ENCODE peak calls at places on chromosome 17, in seven cellular contexts. X is mucosa of gallbladder; B is A549; S is WTC11; E is naive thymus-derived CD4-positive, alpha-beta T cell; T is PC-9; I is stimulated activated CD8-positive, alpha-beta memory T cell treated with anti-CD3 and anti-CD28 coated beads, Interleukin-4, amount 100 ng/mL, for 24 hours. H is an unnamed sample.

GRCh38 chr17:56939869-56940484 is 20.9 kb downstream of the COIL start:
- DNase-seq in I (no peak), S (peak), T (peak), X (no peak), E (peak), B (peak), H (no peak)

GRCh38 chr17:77540531-77540930 is 399.8 kb downstream of the SEC14L1 start:
- DNase-seq in S (no peak), X (no peak), T (no peak), B (no peak), E (no peak), I (no peak), H (no peak)

GRCh38 chr17:68020451-68020779 is 15.1 kb upstream of the KPNA2 start:
- DNase-seq in S (no peak), E (no peak), X (no peak), B (no peak), T (no peak), I (no peak), H (peak)

GRCh38 chr17:82865996-82866395 is 26.2 kb upstream of the ZNF750 start:
- DNase-seq in I (no peak), T (no peak), E (no peak), X (no peak), B (no peak), S (no peak), H (no peak)

GRCh38 chr17:77622627-77623026 is 335.9 kb upstream of the TNRC6C start:
- DNase-seq in I (no peak), B (no peak), S (no peak), X (no peak), E (no peak), T (no peak), H (no peak)

GRCh38 chr17:7839890-7840260 is 5.9 kb downstream of the KDM6B start:
- DNase-seq in B (peak), T (no peak), X (no peak), E (no peak), S (no peak), I (no peak), H (no peak)

GRCh38 chr17:34598161-34598776 is 18.9 kb downstream of the TMEM132E start:
- DNase-seq in T (no peak), B (no peak), S (peak), I (no peak), E (no peak), X (no peak), H (no peak)

GRCh38 chr17:83194761-83195329 is 115.4 kb downstream of the METRNL start:
- DNase-seq in I (no peak), S (no peak), B (no peak), T (peak), X (no peak), E (no peak), H (peak)

GRCh38 chr17:40517286-40517662 is 15.9 kb upstream of the TNS4 start:
- DNase-seq in S (no peak), X (no peak), T (no peak), I (no peak), E (no peak), B (no peak), H (no peak)

GRCh38 chr17:77330602-77331081 is 189.9 kb downstream of the SEC14L1 start:
- DNase-seq in S (peak), E (no peak), I (no peak), T (no peak), B (no peak), X (no peak), H (no peak)

GRCh38 chr17:19409066-19409465 is 2.0 kb upstream of the RNF112 start:
- DNase-seq in I (no peak), T (no peak), X (no peak), B (no peak), E (no peak), S (no peak), H (no peak)

GRCh38 chr17:69809331-69809730 is 265.7 kb upstream of the KCNJ16 start:
- DNase-seq in S (no peak), X (no peak), I (no peak), T (no peak), E (no peak), B (no peak), H (no peak)

GRCh38 chr17:49959183-49959935 is 9.6 kb upstream of the DLX4 start:
- DNase-seq in S (peak), E (no peak), T (peak), X (no peak), I (no peak), B (no peak), H (no peak)

GRCh38 chr17:29784661-29785060 is 145.4 kb downstream of the SSH2 start:
- DNase-seq in B (peak), T (no peak), E (no peak), S (no peak), X (no peak), I (no peak), H (no peak)

GRCh38 chr17:82397449-82398335 is 20.5 kb upstream of the HEXD start:
- DNase-seq in X (no peak), I (no peak), S (no peak), T (no peak), E (no peak), B (no peak), H (no peak)

GRCh38 chr17:68512967-68513474 is 791 bp downstream of the PRKAR1A start:
- DNase-seq in E (peak), X (no peak), B (peak), S (no peak), T (no peak), I (no peak), H (no peak)

GRCh38 chr17:66255527-66255971 is 26.3 kb upstream of the APOH start:
- DNase-seq in X (no peak), E (peak), T (no peak), B (no peak), S (no peak), I (no peak), H (no peak)

GRCh38 chr17:43018008-43018853 is 4.0 kb downstream of the VAT1 start:
- DNase-seq in E (peak), S (no peak), X (no peak), I (no peak), T (no peak), B (no peak), H (no peak)

GRCh38 chr17:76793775-76794174 is 55.9 kb downstream of the MFSD11 start:
- DNase-seq in S (no peak), E (no peak), X (no peak), T (peak), B (peak), I (no peak), H (no peak)

GRCh38 chr17:49460401-49460800 is 34.7 kb upstream of the NGFR start:
- DNase-seq in I (no peak), T (no peak), B (no peak), E (no peak), S (no peak), X (no peak), H (no peak)

GRCh38 chr17:57465551-57465950 is 209.2 kb downstream of the MSI2 start:
- DNase-seq in X (no peak), S (no peak), E (no peak), I (no peak), T (no peak), B (no peak), H (peak)

GRCh38 chr17:83151442-83152220 is 72.2 kb downstream of the METRNL start:
- DNase-seq in B (no peak), S (no peak), E (no peak), I (no peak), X (no peak), T (no peak), H (no peak)

GRCh38 chr17:80544655-80545498 is at the start of gene RPTOR:
- DNase-seq in S (peak), X (peak), E (peak), T (peak), B (peak), I (peak), H (peak)

GRCh38 chr17:41486809-41487530 is 2.7 kb downstream of the KRT36 start:
- DNase-seq in I (peak), T (no peak), B (no peak), X (peak), S (peak), E (no peak), H (no peak)

GRCh38 chr17:34235389-34236028 is 19.6 kb upstream of the CCL2 start:
- DNase-seq in T (no peak), X (peak), S (no peak), I (no peak), E (no peak), B (no peak), H (peak)

GRCh38 chr17:82882715-82883446 is 43.1 kb upstream of the ZNF750 start:
- DNase-seq in S (no peak), B (no peak), I (peak), E (peak), T (no peak), X (peak), H (no peak)

H was measured in right lobe of liver.